ENCODE peak calls at places on chromosomes 5 and 9, in seven cellular contexts. One of them, this sample, is unnamed.

GRCh38 chr9:20621553-20622329 is 558 bp downstream of the MLLT3 start:
- DNase-seq in right lobe of liver: peak
- DNase-seq in suprapubic skin: peak
- DNase-seq in GM12891: no peak
- DNase-seq in gastrocnemius medialis: peak
- DNase-seq in A549: peak
- DNase-seq in sigmoid colon: peak
- DNase-seq in this sample: peak

GRCh38 chr9:11269036-11269435 is 656.2 kb upstream of the PTPRD start:
- DNase-seq in right lobe of liver: no peak
- DNase-seq in suprapubic skin: no peak
- DNase-seq in GM12891: no peak
- DNase-seq in gastrocnemius medialis: no peak
- DNase-seq in A549: no peak
- DNase-seq in sigmoid colon: no peak
- DNase-seq in this sample: no peak

GRCh38 chr5:137751869-137752491 is 2.2 kb downstream of the HNRNPA0 start:
- DNase-seq in right lobe of liver: no peak
- DNase-seq in suprapubic skin: no peak
- DNase-seq in GM12891: no peak
- DNase-seq in gastrocnemius medialis: peak
- DNase-seq in A549: peak
- DNase-seq in sigmoid colon: no peak
- DNase-seq in this sample: no peak

GRCh38 chr5:158154226-158155005 is 295.5 kb upstream of the CLINT1 start:
- DNase-seq in right lobe of liver: no peak
- DNase-seq in suprapubic skin: no peak
- DNase-seq in GM12891: no peak
- DNase-seq in gastrocnemius medialis: peak
- DNase-seq in A549: peak
- DNase-seq in sigmoid colon: peak
- DNase-seq in this sample: no peak

GRCh38 chr9:4555251-4555650 is 65.0 kb downstream of the SLC1A1 start:
- DNase-seq in right lobe of liver: no peak
- DNase-seq in suprapubic skin: no peak
- DNase-seq in GM12891: no peak
- DNase-seq in gastrocnemius medialis: no peak
- DNase-seq in A549: no peak
- DNase-seq in sigmoid colon: no peak
- DNase-seq in this sample: no peak

GRCh38 chr5:120140510-120140909 is 323.6 kb upstream of the PRR16 start:
- DNase-seq in right lobe of liver: no peak
- DNase-seq in suprapubic skin: no peak
- DNase-seq in GM12891: no peak
- DNase-seq in gastrocnemius medialis: no peak
- DNase-seq in A549: no peak
- DNase-seq in sigmoid colon: no peak
- DNase-seq in this sample: no peak

GRCh38 chr9:5629312-5630037 is 568 bp downstream of the RIC1 start:
- DNase-seq in right lobe of liver: peak
- DNase-seq in suprapubic skin: peak
- DNase-seq in GM12891: no peak
- DNase-seq in gastrocnemius medialis: peak
- DNase-seq in A549: peak
- DNase-seq in sigmoid colon: peak
- DNase-seq in this sample: peak

GRCh38 chr5:136070486-136071285 is 41.9 kb downstream of the TGFBI start:
- DNase-seq in right lobe of liver: no peak
- DNase-seq in suprapubic skin: peak
- DNase-seq in GM12891: no peak
- DNase-seq in gastrocnemius medialis: no peak
- DNase-seq in A549: no peak
- DNase-seq in sigmoid colon: no peak
- DNase-seq in this sample: no peak

GRCh38 chr9:35002623-35003022 is 13.1 kb downstream of the DNAJB5 start:
- DNase-seq in right lobe of liver: no peak
- DNase-seq in suprapubic skin: no peak
- DNase-seq in GM12891: no peak
- DNase-seq in gastrocnemius medialis: peak
- DNase-seq in A549: no peak
- DNase-seq in sigmoid colon: no peak
- DNase-seq in this sample: no peak

GRCh38 chr5:149439899-149440655 is 61.0 kb upstream of the IL17B start:
- DNase-seq in right lobe of liver: no peak
- DNase-seq in suprapubic skin: no peak
- DNase-seq in GM12891: no peak
- DNase-seq in gastrocnemius medialis: no peak
- DNase-seq in A549: peak
- DNase-seq in sigmoid colon: no peak
- DNase-seq in this sample: no peak

GRCh38 chr9:111891910-111892499 is 4.6 kb upstream of the UGCG start:
- DNase-seq in right lobe of liver: no peak
- DNase-seq in suprapubic skin: no peak
- DNase-seq in GM12891: peak
- DNase-seq in gastrocnemius medialis: no peak
- DNase-seq in A549: peak
- DNase-seq in sigmoid colon: no peak
- DNase-seq in this sample: no peak

GRCh38 chr5:72860499-72860898 is 44.0 kb downstream of the TNPO1 start:
- DNase-seq in right lobe of liver: no peak
- DNase-seq in suprapubic skin: no peak
- DNase-seq in GM12891: no peak
- DNase-seq in gastrocnemius medialis: peak
- DNase-seq in A549: no peak
- DNase-seq in sigmoid colon: no peak
- DNase-seq in this sample: no peak

GRCh38 chr5:45697211-45697610 is 1.0 kb upstream of the HCN1 start:
- DNase-seq in right lobe of liver: no peak
- DNase-seq in suprapubic skin: no peak
- DNase-seq in GM12891: no peak
- DNase-seq in gastrocnemius medialis: no peak
- DNase-seq in A549: no peak
- DNase-seq in sigmoid colon: no peak
- DNase-seq in this sample: no peak

GRCh38 chr5:102959055-102959454 is 160.9 kb downstream of the GIN1 start:
- DNase-seq in right lobe of liver: no peak
- DNase-seq in suprapubic skin: no peak
- DNase-seq in GM12891: no peak
- DNase-seq in gastrocnemius medialis: no peak
- DNase-seq in A549: peak
- DNase-seq in sigmoid colon: no peak
- DNase-seq in this sample: no peak

GRCh38 chr9:237141-237857 is 22.6 kb downstream of the DOCK8 start:
- DNase-seq in right lobe of liver: no peak
- DNase-seq in suprapubic skin: no peak
- DNase-seq in GM12891: no peak
- DNase-seq in gastrocnemius medialis: no peak
- DNase-seq in A549: no peak
- DNase-seq in sigmoid colon: no peak
- DNase-seq in this sample: no peak

GRCh38 chr9:20722221-20722620 is 38.2 kb downstream of the FOCAD start:
- DNase-seq in right lobe of liver: no peak
- DNase-seq in suprapubic skin: no peak
- DNase-seq in GM12891: no peak
- DNase-seq in gastrocnemius medialis: no peak
- DNase-seq in A549: no peak
- DNase-seq in sigmoid colon: no peak
- DNase-seq in this sample: no peak

GRCh38 chr5:5454405-5454804 is 31.9 kb downstream of the ICE1 start:
- DNase-seq in right lobe of liver: no peak
- DNase-seq in suprapubic skin: no peak
- DNase-seq in GM12891: no peak
- DNase-seq in gastrocnemius medialis: no peak
- DNase-seq in A549: no peak
- DNase-seq in sigmoid colon: no peak
- DNase-seq in this sample: no peak

GRCh38 chr5:66560371-66560770 is 35.8 kb upstream of the MAST4 start:
- DNase-seq in right lobe of liver: no peak
- DNase-seq in suprapubic skin: no peak
- DNase-seq in GM12891: no peak
- DNase-seq in gastrocnemius medialis: no peak
- DNase-seq in A549: no peak
- DNase-seq in sigmoid colon: no peak
- DNase-seq in this sample: no peak

GRCh38 chr9:113594484-113595299 is 131.2 kb downstream of the RGS3 start:
- DNase-seq in right lobe of liver: no peak
- DNase-seq in suprapubic skin: no peak
- DNase-seq in GM12891: no peak
- DNase-seq in gastrocnemius medialis: no peak
- DNase-seq in A549: no peak
- DNase-seq in sigmoid colon: peak
- DNase-seq in this sample: no peak

GRCh38 chr5:154356958-154357357 is 88.8 kb upstream of the SAP30L start:
- DNase-seq in right lobe of liver: no peak
- DNase-seq in suprapubic skin: no peak
- DNase-seq in GM12891: no peak
- DNase-seq in gastrocnemius medialis: no peak
- DNase-seq in A549: no peak
- DNase-seq in sigmoid colon: peak
- DNase-seq in this sample: no peak

GRCh38 chr5:150442699-150443080 is 6.8 kb downstream of the RPS14 start:
- DNase-seq in right lobe of liver: no peak
- DNase-seq in suprapubic skin: no peak
- DNase-seq in GM12891: no peak
- DNase-seq in gastrocnemius medialis: no peak
- DNase-seq in A549: no peak
- DNase-seq in sigmoid colon: no peak
- DNase-seq in this sample: no peak
- TF ChIP-seq POLR2A in right lobe of liver: no peak
- TF ChIP-seq POLR2A in suprapubic skin: no peak
- TF ChIP-seq POLR2A in GM12891: peak
- TF ChIP-seq POLR2A in gastrocnemius medialis: no peak
- TF ChIP-seq POLR2A in A549: no peak
- TF ChIP-seq POLR2A in sigmoid colon: no peak
- TF ChIP-seq POLR2A in this sample: no peak

GRCh38 chr9:98017306-98017705 is 34.2 kb downstream of the ANP32B start:
- DNase-seq in right lobe of liver: no peak
- DNase-seq in suprapubic skin: no peak
- DNase-seq in GM12891: no peak
- DNase-seq in gastrocnemius medialis: no peak
- DNase-seq in A549: no peak
- DNase-seq in sigmoid colon: no peak
- DNase-seq in this sample: no peak

GRCh38 chr9:98018347-98018746 is 35.2 kb downstream of the ANP32B start:
- DNase-seq in right lobe of liver: no peak
- DNase-seq in suprapubic skin: no peak
- DNase-seq in GM12891: no peak
- DNase-seq in gastrocnemius medialis: no peak
- DNase-seq in A549: no peak
- DNase-seq in sigmoid colon: no peak
- DNase-seq in this sample: no peak

GRCh38 chr9:98020471-98021145 is 35.9 kb upstream of the NANS start:
- DNase-seq in right lobe of liver: no peak
- DNase-seq in suprapubic skin: no peak
- DNase-seq in GM12891: no peak
- DNase-seq in gastrocnemius medialis: no peak
- DNase-seq in A549: no peak
- DNase-seq in sigmoid colon: no peak
- DNase-seq in this sample: no peak

GRCh38 chr9:98019098-98019497 is 36.0 kb downstream of the ANP32B start:
- DNase-seq in right lobe of liver: no peak
- DNase-seq in suprapubic skin: no peak
- DNase-seq in GM12891: no peak
- DNase-seq in gastrocnemius medialis: no peak
- DNase-seq in A549: no peak
- DNase-seq in sigmoid colon: no peak
- DNase-seq in this sample: no peak

DNA sequence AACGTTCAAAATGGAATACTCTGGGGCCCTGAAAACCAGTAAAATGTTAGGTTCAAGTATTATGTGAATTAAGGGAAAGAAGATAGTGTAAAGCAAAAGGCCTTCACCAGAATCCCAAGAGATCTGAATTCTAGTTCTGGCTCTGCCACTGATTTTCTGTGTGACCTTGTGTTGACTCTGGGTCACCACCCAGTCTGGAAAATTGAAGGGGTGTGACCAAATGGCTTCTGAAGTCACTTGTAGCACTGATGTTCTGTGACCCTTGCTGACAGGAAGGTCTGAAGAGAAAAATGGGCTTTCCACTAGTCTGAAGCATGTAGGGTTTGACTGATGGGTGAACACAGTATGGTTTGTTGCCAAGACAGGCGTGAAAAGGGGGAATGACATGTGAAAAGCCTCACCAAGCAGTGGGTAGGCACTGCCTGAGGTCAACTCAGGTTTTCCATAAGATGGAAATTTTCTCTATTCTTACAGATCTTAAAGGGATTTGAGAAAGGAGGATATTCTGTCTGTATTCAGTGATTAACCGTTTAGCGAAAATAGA is 33.1 kb downstream of the ANP32B start:
- DNase-seq in right lobe of liver: no peak
- DNase-seq in suprapubic skin: no peak
- DNase-seq in GM12891: no peak
- DNase-seq in gastrocnemius medialis: no peak
- DNase-seq in A549: no peak
- DNase-seq in sigmoid colon: no peak
- DNase-seq in this sample: no peak
- TF ChIP-seq POLR2A in right lobe of liver: no peak
- TF ChIP-seq POLR2A in suprapubic skin: no peak
- TF ChIP-seq POLR2A in GM12891: no peak
- TF ChIP-seq POLR2A in gastrocnemius medialis: no peak
- TF ChIP-seq POLR2A in A549: no peak
- TF ChIP-seq POLR2A in sigmoid colon: no peak
- TF ChIP-seq POLR2A in this sample: no peak

GRCh38 chr9:88777498-88778312 is 213.6 kb upstream of the S1PR3 start:
- DNase-seq in right lobe of liver: peak
- DNase-seq in suprapubic skin: no peak
- DNase-seq in GM12891: no peak
- DNase-seq in gastrocnemius medialis: peak
- DNase-seq in A549: no peak
- DNase-seq in sigmoid colon: no peak
- DNase-seq in this sample: no peak
- TF ChIP-seq POLR2A in right lobe of liver: no peak
- TF ChIP-seq POLR2A in suprapubic skin: no peak
- TF ChIP-seq POLR2A in GM12891: no peak
- TF ChIP-seq POLR2A in gastrocnemius medialis: no peak
- TF ChIP-seq POLR2A in A549: no peak
- TF ChIP-seq POLR2A in sigmoid colon: no peak
- TF ChIP-seq POLR2A in this sample: no peak

DNA sequence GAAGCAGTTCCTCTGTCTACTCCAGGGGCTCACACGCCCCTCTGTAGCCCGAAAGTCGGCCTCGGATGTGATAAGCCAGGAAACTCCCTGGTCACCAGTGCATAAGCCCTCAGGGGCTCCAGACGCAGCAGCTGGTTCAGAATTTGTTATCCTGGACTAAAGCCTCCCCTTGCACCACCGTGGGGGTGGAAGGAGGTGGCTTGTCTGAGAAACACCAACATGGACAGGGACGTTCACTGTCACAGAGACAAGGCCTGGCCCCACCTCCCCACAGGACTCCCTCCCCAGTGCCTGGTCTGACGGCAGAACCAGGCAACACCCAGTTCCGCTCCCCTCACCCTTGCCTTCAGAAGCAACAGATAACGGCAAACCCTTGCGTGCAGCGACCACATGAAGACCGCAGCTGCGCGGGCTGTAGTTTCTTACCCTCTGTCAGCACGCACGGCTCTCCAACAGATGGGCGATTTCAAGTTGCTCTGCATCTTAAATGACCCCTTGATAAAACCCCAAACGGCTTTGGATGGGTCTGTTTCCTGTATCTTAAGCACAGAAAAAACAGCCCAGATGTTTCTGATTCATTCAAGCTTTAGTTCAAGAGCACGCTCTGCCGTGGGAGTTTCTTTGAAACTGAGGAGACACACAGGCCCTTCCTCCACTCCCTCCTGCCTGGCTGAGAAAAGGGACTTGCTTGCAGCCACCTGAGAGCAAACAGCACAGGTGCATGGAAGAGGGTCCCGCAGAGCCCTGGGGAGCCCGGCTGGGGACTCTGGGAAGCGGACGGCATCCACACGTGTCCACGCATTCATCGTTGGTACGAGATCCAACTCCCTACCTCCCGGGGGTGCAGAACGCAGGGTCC is 44.7 kb upstream of the NKD2 start:
- DNase-seq in right lobe of liver: no peak
- DNase-seq in suprapubic skin: peak
- DNase-seq in GM12891: peak
- DNase-seq in gastrocnemius medialis: no peak
- DNase-seq in A549: no peak
- DNase-seq in sigmoid colon: no peak
- DNase-seq in this sample: peak
- TF ChIP-seq POLR2A in right lobe of liver: no peak
- TF ChIP-seq POLR2A in suprapubic skin: no peak
- TF ChIP-seq POLR2A in GM12891: no peak
- TF ChIP-seq POLR2A in gastrocnemius medialis: no peak
- TF ChIP-seq POLR2A in A549: no peak
- TF ChIP-seq POLR2A in sigmoid colon: no peak
- TF ChIP-seq POLR2A in this sample: no peak

This sample was measured in GM12892.